ENCODE peak calls at places on chromosomes 4 and X, in ten cellular contexts. R, L, F, K, W, D, E, O, H and N are unnamed samples.

GRCh38 chrX:131792789-131793462 is 230.2 kb upstream of the STK26 start:
- DNase-seq in R (peak), L (peak), F (peak), K (peak), W (peak), D (peak), E (peak), O (peak), H (peak), N (no peak)

GRCh38 chrX:133985164-133986007 is at the start of gene GPC3:
- DNase-seq in R (no peak), L (peak), F (peak), K (peak), W (peak), D (no peak), E (no peak), O (peak), H (no peak), N (no peak)

GRCh38 chr4:76716658-76717057 is 181.3 kb downstream of the SOWAHB start:
- DNase-seq in R (no peak), L (no peak), F (no peak), K (no peak), W (no peak), D (no peak), E (no peak), O (no peak), H (no peak), N (no peak)

GRCh38 chr4:108030332-108030731 is 40.6 kb downstream of the HADH start:
- DNase-seq in R (peak), L (no peak), F (no peak), K (peak), W (peak), D (no peak), E (peak), O (peak), H (peak), N (peak)

GRCh38 chr4:129379429-129379828 is 283.5 kb downstream of the C4orf33 start:
- DNase-seq in R (no peak), L (no peak), F (no peak), K (no peak), W (no peak), D (no peak), E (no peak), O (no peak), H (no peak), N (no peak)

GRCh38 chr4:39526810-39527295 is 386 bp downstream of the UGDH start:
- DNase-seq in R (no peak), L (no peak), F (no peak), K (no peak), W (no peak), D (no peak), E (no peak), O (no peak), H (no peak), N (no peak)

GRCh38 chr4:24417206-24417605 is 167.1 kb downstream of the DHX15 start:
- DNase-seq in R (peak), L (no peak), F (no peak), K (no peak), W (no peak), D (no peak), E (no peak), O (peak), H (no peak), N (no peak)

GRCh38 chr4:30726090-30726668 is 6.0 kb downstream of the PCDH7 start:
- DNase-seq in R (no peak), L (no peak), F (no peak), K (peak), W (no peak), D (no peak), E (no peak), O (no peak), H (no peak), N (no peak)

GRCh38 chrX:65723706-65724105 is 56.3 kb downstream of the MSN start:
- DNase-seq in R (no peak), L (no peak), F (no peak), K (peak), W (no peak), D (peak), E (no peak), O (no peak), H (peak), N (peak)

GRCh38 chr4:10731162-10731561 is 46.6 kb upstream of the CLNK start:
- DNase-seq in R (no peak), L (no peak), F (no peak), K (no peak), W (no peak), D (no peak), E (no peak), O (no peak), H (no peak), N (no peak)

GRCh38 chrX:101550362-101550761 is at the start of gene ARMCX1:
- DNase-seq in R (peak), L (peak), F (peak), K (peak), W (no peak), D (no peak), E (no peak), O (peak), H (peak), N (no peak)

DNA sequence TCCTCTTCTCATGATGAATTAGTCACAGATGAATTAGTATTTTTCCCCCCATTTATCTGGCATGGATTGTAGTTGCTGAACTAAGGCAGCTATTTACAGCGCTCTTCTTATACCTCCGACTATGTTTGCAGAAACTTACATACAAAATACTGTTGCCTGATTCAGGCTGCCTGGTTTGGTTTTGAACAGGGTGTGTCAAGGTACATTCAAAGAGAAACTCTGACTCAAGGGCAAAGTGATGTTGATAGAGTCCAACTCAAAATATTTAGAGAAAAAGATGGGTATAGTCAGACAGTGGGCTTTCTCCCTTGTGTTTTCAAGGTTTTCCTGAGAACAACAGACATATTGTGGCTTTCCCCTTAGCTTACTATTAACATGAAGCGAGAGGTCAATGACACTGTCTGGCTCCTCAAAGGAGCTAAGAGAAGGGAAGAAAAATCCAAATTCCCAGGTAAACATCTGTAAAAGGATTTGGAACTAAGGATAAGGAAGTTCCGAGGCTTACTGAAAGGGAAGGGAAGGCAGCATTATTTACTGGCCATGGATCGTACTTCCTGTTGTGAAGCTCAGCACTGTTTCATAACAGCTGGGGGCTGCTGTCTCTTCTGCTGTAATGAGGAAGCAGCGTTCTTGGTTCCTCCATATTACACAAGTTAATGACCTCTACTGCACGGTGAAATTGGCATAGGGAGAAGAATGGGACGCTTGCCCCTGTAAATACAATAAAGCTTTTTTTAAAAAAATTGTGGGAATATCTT is 30.9 kb downstream of the FAM9C start:
- DNase-seq in R (peak), L (no peak), F (peak), K (no peak), W (no peak), D (no peak), E (no peak), O (no peak), H (no peak), N (no peak)
- H3K4me3 ChIP-seq in R (no peak), L (no peak), F (no peak), K (no peak), W (no peak), D (peak), E (no peak), O (no peak), H (no peak), N (no peak)

GRCh38 chrX:21929209-21929608 is 11.3 kb upstream of the SMS start:
- DNase-seq in R (no peak), L (no peak), F (no peak), K (no peak), W (no peak), D (no peak), E (no peak), O (no peak), H (no peak), N (no peak)

GRCh38 chrX:21926527-21927278 is 13.8 kb upstream of the SMS start:
- DNase-seq in R (peak), L (no peak), F (no peak), K (peak), W (peak), D (no peak), E (no peak), O (peak), H (peak), N (no peak)

GRCh38 chrX:21930986-21931385 is 9.5 kb upstream of the SMS start:
- DNase-seq in R (peak), L (no peak), F (no peak), K (peak), W (no peak), D (no peak), E (no peak), O (no peak), H (no peak), N (no peak)

GRCh38 chrX:21926116-21926515 is 14.4 kb upstream of the SMS start:
- DNase-seq in R (peak), L (no peak), F (no peak), K (no peak), W (no peak), D (no peak), E (no peak), O (no peak), H (no peak), N (no peak)
- H3K4me3 ChIP-seq in R (peak), L (no peak), F (no peak), K (peak), W (peak), D (no peak), E (no peak), O (no peak), H (no peak), N (no peak)

GRCh38 chr4:89439533-89439932 is 131.9 kb upstream of the GPRIN3 start:
- DNase-seq in R (no peak), L (no peak), F (no peak), K (no peak), W (no peak), D (no peak), E (no peak), O (no peak), H (no peak), N (no peak)

GRCh38 chr4:89434364-89434988 is 126.9 kb upstream of the GPRIN3 start:
- DNase-seq in R (peak), L (no peak), F (no peak), K (peak), W (peak), D (no peak), E (no peak), O (peak), H (peak), N (no peak)

DNA sequence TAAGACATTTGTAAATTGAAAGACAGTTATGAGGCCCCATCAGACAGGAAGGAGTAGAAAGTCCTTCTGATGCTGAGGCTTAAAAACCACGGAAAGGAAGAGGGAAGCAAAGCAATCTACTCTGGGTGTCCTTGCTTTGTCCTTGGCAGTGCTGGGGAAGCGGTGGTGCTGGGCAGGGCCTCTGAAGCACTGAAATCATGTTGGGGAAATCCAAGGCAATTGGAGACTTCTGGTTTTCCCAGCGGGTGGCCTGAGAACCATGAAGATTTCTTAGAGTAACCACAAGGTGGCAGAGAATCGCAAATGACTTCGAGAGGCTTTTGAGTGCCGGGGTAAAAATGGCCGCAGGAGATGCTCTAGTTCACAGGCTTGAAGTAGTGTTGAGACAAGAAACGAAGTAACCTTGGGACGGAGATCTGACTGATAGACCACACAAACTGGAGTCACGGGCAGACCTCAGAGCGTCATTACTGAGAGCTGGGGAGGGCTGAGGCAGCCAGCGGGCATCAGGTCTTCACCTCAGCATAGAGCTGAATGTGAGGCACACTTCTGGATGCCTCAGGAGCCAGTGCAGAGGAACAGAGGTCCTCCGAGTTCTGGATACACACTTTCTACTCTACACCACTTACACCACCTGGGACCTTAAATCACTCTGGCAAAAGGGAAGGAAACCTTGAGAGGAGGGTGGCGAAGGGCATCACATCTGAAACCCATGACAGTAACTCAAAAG is 130.7 kb upstream of the GPRIN3 start:
- DNase-seq in R (peak), L (no peak), F (no peak), K (peak), W (peak), D (peak), E (peak), O (peak), H (peak), N (peak)
- H3K4me3 ChIP-seq in R (no peak), L (no peak), F (no peak), K (no peak), W (no peak), D (no peak), E (no peak), O (no peak), H (no peak), N (no peak)

GRCh38 chrX:2584659-2585470 is 84.1 kb upstream of the DHRSX start:
- DNase-seq in R (no peak), L (no peak), F (no peak), K (no peak), W (no peak), D (no peak), E (no peak), O (no peak), H (no peak), N (no peak)
- H3K4me3 ChIP-seq in R (no peak), L (no peak), F (no peak), K (no peak), W (peak), D (no peak), E (no peak), O (no peak), H (no peak), N (no peak)

GRCh38 chrX:30971761-30972603 is 82.9 kb upstream of the TAB3 start:
- DNase-seq in R (peak), L (no peak), F (no peak), K (peak), W (peak), D (no peak), E (peak), O (peak), H (peak), N (no peak)
- H3K4me3 ChIP-seq in R (peak), L (peak), F (no peak), K (peak), W (peak), D (no peak), E (no peak), O (peak), H (no peak), N (no peak)

GRCh38 chr4:141833209-141833608 is 196.8 kb downstream of the IL15 start:
- DNase-seq in R (no peak), L (no peak), F (no peak), K (no peak), W (no peak), D (no peak), E (no peak), O (no peak), H (no peak), N (no peak)
- H3K4me3 ChIP-seq in R (no peak), L (no peak), F (no peak), K (no peak), W (no peak), D (no peak), E (no peak), O (no peak), H (no peak), N (no peak)

GRCh38 chrX:40094900-40095587 is 2.7 kb downstream of the BCOR start:
- DNase-seq in R (no peak), L (no peak), F (no peak), K (peak), W (no peak), D (no peak), E (no peak), O (no peak), H (no peak), N (no peak)

GRCh38 chrX:40094041-40094899 is 3.5 kb downstream of the BCOR start:
- DNase-seq in R (no peak), L (peak), F (peak), K (peak), W (no peak), D (no peak), E (peak), O (peak), H (no peak), N (no peak)

GRCh38 chrX:40092808-40093435 is 4.8 kb downstream of the BCOR start:
- DNase-seq in R (no peak), L (no peak), F (no peak), K (no peak), W (no peak), D (no peak), E (no peak), O (no peak), H (no peak), N (no peak)

GRCh38 chrX:40091691-40092421 is 5.9 kb downstream of the BCOR start:
- DNase-seq in R (no peak), L (peak), F (no peak), K (no peak), W (no peak), D (no peak), E (no peak), O (no peak), H (no peak), N (no peak)

DNA sequence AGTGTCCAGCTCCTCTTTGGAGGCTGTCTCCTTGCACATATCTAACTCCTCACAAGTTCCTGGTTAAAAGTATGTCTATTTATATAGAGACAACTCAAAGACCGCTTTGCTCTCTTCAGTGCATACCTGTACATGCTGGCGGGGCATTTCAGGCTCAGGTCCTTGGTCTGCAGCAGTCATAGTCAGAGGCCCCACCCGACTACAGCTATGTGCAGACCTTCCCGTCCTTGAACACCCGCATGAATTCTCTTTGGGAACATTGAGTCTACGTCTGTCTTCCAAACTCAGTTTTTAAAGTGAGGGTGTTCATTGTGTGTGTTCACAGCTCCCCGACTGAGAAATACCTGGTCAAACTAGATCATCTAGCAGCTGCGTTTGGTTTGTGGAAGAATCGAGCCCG is 4.2 kb downstream of the BCOR start:
- DNase-seq in R (no peak), L (no peak), F (no peak), K (no peak), W (no peak), D (no peak), E (no peak), O (no peak), H (no peak), N (no peak)
- H3K4me3 ChIP-seq in R (peak), L (peak), F (no peak), K (peak), W (no peak), D (no peak), E (peak), O (peak), H (peak), N (no peak)

DNA sequence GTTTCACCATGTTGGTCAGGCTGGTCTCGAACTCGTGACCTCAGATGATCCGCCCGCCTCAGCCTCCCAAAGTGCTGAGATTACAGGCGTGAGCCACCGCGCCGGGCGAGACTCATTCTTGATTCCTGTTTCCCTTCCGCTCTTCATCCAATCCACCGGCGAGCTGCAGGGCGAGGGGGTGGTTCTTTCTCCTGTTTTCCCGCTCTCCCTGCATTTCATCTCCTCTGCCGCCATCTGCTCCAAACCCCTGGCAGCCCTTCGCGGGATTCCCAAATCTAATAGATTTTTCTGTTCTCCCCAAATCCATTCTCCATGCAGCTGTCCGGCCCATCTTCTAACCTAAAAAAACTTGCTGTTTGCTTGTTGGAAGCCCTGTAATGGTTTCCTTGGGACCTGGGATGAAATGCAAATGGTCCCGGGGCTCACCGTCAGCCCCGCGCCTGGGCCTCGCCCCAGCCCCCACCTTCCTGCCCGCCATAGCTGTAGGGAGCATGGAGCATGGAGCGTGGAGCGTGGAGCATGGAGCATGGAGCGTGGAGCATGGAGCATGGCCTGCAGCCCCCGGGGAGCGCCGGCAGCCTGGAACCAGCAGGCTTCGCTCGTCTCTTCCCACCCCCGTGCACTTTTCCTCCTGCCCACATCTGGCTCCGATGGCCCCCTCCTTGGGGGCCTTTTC is 1.1 kb downstream of the ZFP42 start:
- DNase-seq in R (no peak), L (no peak), F (no peak), K (no peak), W (no peak), D (no peak), E (no peak), O (no peak), H (no peak), N (no peak)
- H3K4me3 ChIP-seq in R (no peak), L (no peak), F (no peak), K (no peak), W (no peak), D (no peak), E (no peak), O (no peak), H (no peak), N (no peak)